ENCODE peak calls at places on chromosomes 11 and 22, in four cellular contexts. I, E, D and A are unnamed samples. For H3K36me3, the result is how much of the 10 kb centered on the place peaks cover.

GRCh38 chr22:19520566-19521305 is 3.5 kb downstream of the CLDN5 start:
- DNase-seq in I (no peak), E (no peak), D (no peak), A (no peak)

GRCh38 chr11:122659676-122660571 is 4.4 kb downstream of the UBASH3B start:
- DNase-seq in I (no peak), E (no peak), D (no peak), A (no peak)

GRCh38 chr11:104549019-104549418 is 349.2 kb downstream of the CASP12 start:
- DNase-seq in I (no peak), E (no peak), D (no peak), A (no peak)

GRCh38 chr11:65873280-65874156 is 918 bp upstream of the EFEMP2 start:
- DNase-seq in I (peak), E (peak), D (peak), A (peak)

GRCh38 chr11:65572356-65573043 is at the start of gene FAM89B:
- DNase-seq in I (peak), E (peak), D (peak), A (peak)

GRCh38 chr11:107576497-107577086 is 11.1 kb upstream of the ALKBH8 start:
- DNase-seq in I (no peak), E (peak), D (peak), A (no peak)

GRCh38 chr11:128624269-128625170 is 37.2 kb upstream of the ETS1 start:
- DNase-seq in I (no peak), E (no peak), D (no peak), A (no peak)

GRCh38 chr11:19524171-19524671 is 188.4 kb upstream of the NAV2 start:
- DNase-seq in I (no peak), E (no peak), D (no peak), A (no peak)

GRCh38 chr22:30424471-30425326 is 869 bp upstream of the MTFP1 start:
- DNase-seq in I (no peak), E (no peak), D (no peak), A (no peak)

GRCh38 chr11:17734986-17735822 is 623 bp downstream of the KCNC1 start:
- DNase-seq in I (peak), E (peak), D (peak), A (peak)

GRCh38 chr11:124917115-124917637 is 1.9 kb upstream of the HEPN1 start:
- DNase-seq in I (no peak), E (no peak), D (peak), A (peak)

GRCh38 chr22:50739894-50740293 is 1.9 kb downstream of the ACR start:
- DNase-seq in I (no peak), E (no peak), D (no peak), A (no peak)

GRCh38 chr11:116454020-116454645 is 318.7 kb downstream of the BUD13 start:
- DNase-seq in I (no peak), E (peak), D (peak), A (peak)

GRCh38 chr11:120334894-120335462 is 1.2 kb upstream of the ARHGEF12 start:
- DNase-seq in I (peak), E (peak), D (peak), A (peak)

GRCh38 chr22:10778296-10778814 is 4749.6 kb upstream of the OR11H1 start:
- DNase-seq in I (no peak), E (no peak), D (no peak), A (no peak)

GRCh38 chr11:121452609-121453150 is at the start of gene SORL1-AS1:
- DNase-seq in I (no peak), E (peak), D (no peak), A (no peak)

GRCh38 chr11:105389952-105390351 is 219.9 kb upstream of the GRIA4 start:
- DNase-seq in I (no peak), E (no peak), D (no peak), A (no peak)

GRCh38 chr22:27318516-27318915 is 483.0 kb downstream of the MN1 start:
- DNase-seq in I (no peak), E (no peak), D (peak), A (no peak)

GRCh38 chr11:75475767-75476650 is 43.0 kb upstream of the KLHL35 start:
- DNase-seq in I (peak), E (peak), D (peak), A (peak)

GRCh38 chr11:20057055-20057943 is 103.0 kb downstream of the DBX1 start:
- DNase-seq in I (no peak), E (no peak), D (peak), A (no peak)

DNA sequence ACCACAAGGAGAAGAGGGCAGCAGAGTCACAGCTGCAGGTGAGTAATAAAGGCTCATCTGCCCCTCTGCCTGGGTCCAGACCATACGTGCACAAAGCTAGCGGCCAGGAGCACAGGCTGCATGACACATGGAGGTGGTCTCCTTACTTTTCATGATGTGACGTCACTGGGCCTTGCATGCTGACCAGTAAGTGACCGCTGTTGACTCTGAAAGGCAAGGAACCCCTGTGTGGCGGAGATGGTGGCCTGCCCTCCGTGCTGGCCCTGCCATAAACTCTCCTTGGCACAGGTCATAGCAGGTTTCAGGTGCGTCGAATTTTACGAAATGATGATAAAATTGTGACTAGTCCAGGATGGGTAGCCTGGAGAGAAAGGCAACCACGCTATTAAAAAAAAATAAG is 7.6 kb upstream of the PARVG start:
- DNase-seq in I (no peak), E (no peak), D (no peak), A (no peak)
- H3K4me3 ChIP-seq in I (no peak), E (no peak), D (no peak), A (no peak)

GRCh38 chr11:13358871-13359270 is 81.3 kb downstream of the BMAL1 start:
- DNase-seq in I (no peak), E (no peak), D (peak), A (no peak)

GRCh38 chr11:13352711-13353110 is 75.1 kb downstream of the BMAL1 start:
- DNase-seq in I (no peak), E (no peak), D (no peak), A (no peak)

GRCh38 chr11:13355191-13355590 is 77.6 kb downstream of the BMAL1 start:
- DNase-seq in I (no peak), E (no peak), D (no peak), A (no peak)

GRCh38 chr11:13354335-13354734 is 76.7 kb downstream of the BMAL1 start:
- DNase-seq in I (no peak), E (peak), D (peak), A (no peak)

DNA sequence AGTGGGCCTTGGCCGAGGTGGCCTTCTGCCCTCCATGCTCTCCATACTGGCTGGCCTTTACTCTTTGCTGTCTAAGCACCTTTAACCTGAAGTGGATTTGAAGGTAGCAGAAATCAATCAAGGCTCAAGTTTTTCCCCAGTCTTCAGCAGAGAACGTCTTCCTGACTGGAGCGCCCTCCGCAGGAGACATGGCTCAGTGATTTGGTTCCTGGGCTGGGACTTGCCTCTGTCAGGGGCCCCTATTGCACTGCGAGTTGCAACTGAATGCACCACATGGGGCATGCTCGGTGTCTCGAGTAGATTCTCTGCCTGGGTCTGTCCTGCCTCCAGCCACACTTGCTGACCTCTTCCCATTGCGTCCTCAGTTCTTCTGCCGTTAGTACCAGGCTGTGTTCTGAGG is 79.6 kb downstream of the BMAL1 start:
- DNase-seq in I (no peak), E (no peak), D (no peak), A (no peak)
- H3K36me3 ChIP-seq in I (half or more), E (under half), D (under half), A (under half)

GRCh38 chr11:80967649-80968048 is 1526.8 kb upstream of the TENM4 start:
- DNase-seq in I (no peak), E (no peak), D (no peak), A (no peak)

GRCh38 chr11:80970016-80970516 is 1529.2 kb upstream of the TENM4 start:
- DNase-seq in I (no peak), E (no peak), D (no peak), A (no peak)
- H3K4me3 ChIP-seq in I (no peak), E (no peak), D (no peak), A (no peak)

GRCh38 chr22:32395107-32395506 is 16.9 kb downstream of the RTCB start:
- DNase-seq in I (no peak), E (no peak), D (no peak), A (no peak)

GRCh38 chr22:32385681-32386080 is 26.4 kb downstream of the RTCB start:
- DNase-seq in I (no peak), E (no peak), D (no peak), A (no peak)

GRCh38 chr22:32389685-32390084 is 22.4 kb downstream of the RTCB start:
- DNase-seq in I (no peak), E (no peak), D (peak), A (peak)
- H3K36me3 ChIP-seq in I (half or more), E (under half), D (under half), A (under half)

GRCh38 chr11:60923326-60923725 is 934 bp upstream of the TMEM132A start:
- DNase-seq in I (no peak), E (no peak), D (no peak), A (no peak)

GRCh38 chr11:60924906-60925684 is 835 bp downstream of the TMEM132A start:
- DNase-seq in I (no peak), E (no peak), D (no peak), A (no peak)

GRCh38 chr11:60922906-60923305 is 1.4 kb upstream of the TMEM132A start:
- DNase-seq in I (no peak), E (no peak), D (no peak), A (no peak)

GRCh38 chr11:60924110-60924905 is at the start of gene TMEM132A:
- DNase-seq in I (peak), E (peak), D (peak), A (peak)

DNA sequence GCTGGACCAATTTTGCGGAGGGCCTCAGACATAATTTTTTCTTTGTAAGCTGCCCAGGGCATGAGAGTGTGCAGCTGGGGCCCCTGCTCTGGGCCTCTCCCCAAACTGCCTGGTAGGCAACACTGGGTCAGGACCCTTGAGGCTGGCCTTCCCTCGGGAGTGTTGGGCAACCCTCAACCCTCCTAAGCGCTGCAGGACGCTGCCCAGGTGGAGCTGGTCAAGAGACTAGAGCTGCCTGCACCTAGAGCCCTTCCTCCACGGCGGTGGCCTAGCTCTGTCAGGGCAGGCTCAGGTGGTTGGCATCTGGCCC is 505 bp upstream of the TMEM132A start:
- DNase-seq in I (no peak), E (no peak), D (no peak), A (no peak)
- H3K4me3 ChIP-seq in I (peak), E (peak), D (no peak), A (peak)

DNA sequence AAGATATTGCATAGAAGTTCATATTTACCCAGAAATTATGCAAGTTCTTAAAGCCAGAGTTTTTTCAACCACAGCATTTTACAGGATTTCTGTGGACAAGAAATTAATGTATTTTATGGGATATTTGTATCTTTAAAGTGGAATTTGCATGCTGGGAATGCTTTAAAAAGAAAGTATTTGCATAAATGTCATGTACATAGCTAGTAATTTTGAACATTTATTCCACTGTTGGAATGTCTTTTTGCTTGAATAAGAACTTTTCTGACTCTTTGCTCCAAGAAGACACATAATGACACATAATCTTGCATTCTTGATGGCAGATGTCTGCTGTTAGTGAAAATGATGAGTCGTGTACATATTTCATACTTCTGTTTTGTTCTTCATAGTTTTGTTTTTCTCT is 66.6 kb downstream of the ATXN10 start:
- DNase-seq in I (no peak), E (peak), D (no peak), A (no peak)
- H3K36me3 ChIP-seq in I (half or more), E (half or more), D (under half), A (half or more)

GRCh38 chr22:43343262-43343988 is at the start of gene SCUBE1:
- DNase-seq in I (peak), E (peak), D (peak), A (peak)
- H3K4me3 ChIP-seq in I (peak), E (no peak), D (peak), A (no peak)